ENCODE peak calls at places on chromosomes 13 and 19, in four cellular contexts. O, C, S and Y are unnamed samples.

GRCh38 chr13:107202371-107203023 is 634.6 kb upstream of the ARGLU1 start:
- DNase-seq in O (peak; percentile 56), C (no peak), S (no peak), Y (no peak)

GRCh38 chr19:18833141-18833476 is 1.4 kb downstream of the UPF1 start:
- DNase-seq in O (peak; percentile 8), C (no peak), S (peak; percentile 12), Y (no peak)

GRCh38 chr19:17393914-17394313 is at the start of gene CCDC194:
- DNase-seq in O (no peak), C (no peak), S (no peak), Y (no peak)

GRCh38 chr13:26614721-26615120 is 57.2 kb downstream of the WASF3 start:
- DNase-seq in O (no peak), C (no peak), S (no peak), Y (no peak)

GRCh38 chr13:46492946-46493345 is 60.0 kb upstream of the LRCH1 start:
- DNase-seq in O (peak; percentile 73), C (peak; percentile 16), S (no peak), Y (peak; percentile 63)

GRCh38 chr19:6092329-6093286 is 17.7 kb downstream of the RFX2 start:
- DNase-seq in O (peak; percentile 71), C (peak; percentile 79), S (no peak), Y (peak; percentile 58)

GRCh38 chr13:80131204-80131603 is 209.7 kb downstream of the SPRY2 start:
- DNase-seq in O (peak; percentile 78), C (no peak), S (no peak), Y (peak; percentile 67)

GRCh38 chr13:103291693-103292572 is 225.7 kb upstream of the SLC10A2 start:
- DNase-seq in O (no peak), C (no peak), S (no peak), Y (peak; percentile 64)

GRCh38 chr13:113881614-113882265 is 17.9 kb upstream of the GAS6 start:
- DNase-seq in O (no peak), C (no peak), S (peak; percentile 72), Y (no peak)

GRCh38 chr19:38850231-38850975 is 617 bp upstream of the HNRNPL start:
- DNase-seq in O (peak; percentile 100), C (peak; percentile 93), S (peak; percentile 100), Y (peak; percentile 100)
- TF ChIP-seq CTCF in O (no peak), C (peak; percentile 35), S (no peak), Y (no peak)

GRCh38 chr13:27976362-27977177 is 7.5 kb upstream of the CDX2 start:
- DNase-seq in O (no peak), C (no peak), S (no peak), Y (no peak)

GRCh38 chr13:27973956-27974662 is 5.0 kb upstream of the CDX2 start:
- DNase-seq in O (no peak), C (no peak), S (no peak), Y (no peak)

GRCh38 chr13:27977476-27978300 is 8.6 kb upstream of the CDX2 start:
- DNase-seq in O (no peak), C (no peak), S (no peak), Y (peak; percentile 77)

GRCh38 chr13:27973291-27973690 is 4.2 kb upstream of the CDX2 start:
- DNase-seq in O (no peak), C (no peak), S (no peak), Y (no peak)

GRCh38 chr13:27975579-27976361 is 6.7 kb upstream of the CDX2 start:
- DNase-seq in O (no peak), C (no peak), S (no peak), Y (peak; percentile 50)
- TF ChIP-seq EZH2 in O (peak; percentile 68), C (no peak), S (no peak), Y (peak; percentile 100)

GRCh38 chr13:39108746-39109145 is 70.5 kb downstream of the NHLRC3 start:
- DNase-seq in O (no peak), C (no peak), S (no peak), Y (no peak)

GRCh38 chr13:39106216-39106995 is 68.2 kb downstream of the NHLRC3 start:
- DNase-seq in O (no peak), C (no peak), S (no peak), Y (no peak)

GRCh38 chr13:39107484-39108040 is 69.3 kb downstream of the NHLRC3 start:
- DNase-seq in O (no peak), C (no peak), S (no peak), Y (no peak)

GRCh38 chr13:39110518-39111097 is 72.4 kb downstream of the NHLRC3 start:
- DNase-seq in O (no peak), C (no peak), S (no peak), Y (no peak)

GRCh38 chr13:39111145-39111544 is 72.9 kb downstream of the NHLRC3 start:
- DNase-seq in O (no peak), C (no peak), S (no peak), Y (no peak)
- H3K27me3 ChIP-seq in O (no peaks in the 10 kb centered on the region), C (peaks cover 2% of the 10 kb centered on the region), S (no peaks in the 10 kb centered on the region), Y (no peaks in the 10 kb centered on the region)

DNA sequence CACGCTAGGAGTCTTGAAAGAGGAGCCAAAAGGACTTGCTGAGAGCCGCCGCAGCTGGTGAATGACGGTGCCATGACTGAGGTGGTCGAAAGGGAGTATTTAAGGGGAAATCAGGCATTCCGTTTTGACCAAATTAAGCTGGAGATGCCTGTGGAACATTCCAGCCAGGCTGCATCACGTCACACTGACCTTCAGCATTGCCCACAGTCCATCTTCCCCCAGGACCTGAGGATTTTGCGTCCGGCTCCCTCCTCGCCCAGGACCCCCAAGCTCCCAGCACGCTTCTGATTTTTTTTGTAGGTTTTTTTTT is 12.0 kb downstream of the CYTH2 start:
- DNase-seq in O (no peak), C (no peak), S (no peak), Y (no peak)
- TF ChIP-seq CTCF in O (no peak), C (no peak), S (no peak), Y (no peak)

DNA sequence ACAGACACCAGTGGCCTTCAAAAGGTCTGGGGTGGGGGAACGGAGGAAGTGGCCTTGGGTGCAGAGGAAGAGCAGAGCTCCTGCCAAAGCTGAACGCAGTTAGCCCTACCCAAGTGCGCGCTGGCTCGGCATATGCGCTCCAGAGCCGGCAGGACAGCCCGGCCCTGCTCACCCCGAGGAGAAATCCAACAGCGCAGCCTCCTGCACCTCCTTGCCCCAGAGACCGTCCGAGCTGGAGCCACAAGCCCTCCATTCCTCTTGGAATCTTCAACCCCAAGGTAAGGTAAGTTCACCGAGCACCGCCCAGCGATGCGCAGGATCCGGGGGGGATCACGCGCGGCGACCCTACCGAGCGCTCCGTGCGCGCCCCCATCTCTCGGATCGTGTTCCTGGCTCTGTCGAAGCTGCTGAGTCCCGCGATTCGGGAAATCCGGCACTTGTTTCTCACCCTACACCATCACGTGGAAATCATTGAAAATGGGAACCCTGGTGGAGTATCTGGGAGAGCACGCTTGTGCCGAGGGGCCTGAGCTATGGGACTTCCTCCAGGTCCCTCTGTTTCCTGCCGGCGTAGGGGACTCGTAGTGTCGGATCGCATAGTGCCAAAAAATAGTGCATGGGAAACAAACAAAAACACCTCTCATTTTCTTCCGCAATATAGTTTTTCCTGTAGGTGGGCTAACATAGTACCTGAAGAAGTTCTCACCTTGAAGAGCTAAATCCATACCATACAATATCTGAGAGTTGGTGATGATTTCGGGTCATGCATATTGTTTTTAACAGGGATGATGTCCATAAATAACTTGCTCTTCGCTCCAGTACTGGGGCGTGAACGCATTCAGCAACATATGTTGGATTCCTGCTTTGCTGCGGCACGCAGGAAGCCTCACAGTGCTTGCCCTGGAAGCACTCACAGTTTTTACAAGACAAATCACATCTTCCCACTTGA is 9.3 kb downstream of the PDX1 start:
- DNase-seq in O (no peak), C (no peak), S (no peak), Y (no peak)
- TF ChIP-seq EZH2 in O (peak; percentile 58), C (no peak), S (no peak), Y (peak; percentile 82)

DNA sequence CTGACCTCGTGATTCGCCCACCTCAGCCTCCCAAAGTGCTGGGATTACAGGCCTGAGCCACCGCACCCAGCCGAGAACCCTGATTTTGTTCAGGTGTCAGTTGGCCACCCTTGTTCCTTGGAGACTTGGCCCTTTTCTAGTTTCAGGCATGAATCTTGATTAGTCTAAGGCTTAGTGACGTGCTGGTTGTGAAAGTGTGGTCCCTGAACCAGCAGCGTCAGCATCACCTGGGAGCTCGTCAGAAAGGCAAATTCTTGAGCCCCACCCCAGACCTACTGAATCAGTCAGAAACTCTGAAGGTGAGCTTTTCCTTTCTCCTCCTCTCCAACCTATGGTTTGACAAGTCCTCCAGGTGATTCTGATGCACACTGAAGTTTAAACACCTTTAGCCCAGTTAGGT is 35.2 kb downstream of the CACNG6 start:
- DNase-seq in O (no peak), C (no peak), S (peak; percentile 8), Y (no peak)
- H3K27me3 ChIP-seq in O (no peaks in the 10 kb centered on the region), C (no peaks in the 10 kb centered on the region), S (peaks cover 7% of the 10 kb centered on the region), Y (peaks cover 3% of the 10 kb centered on the region)

DNA sequence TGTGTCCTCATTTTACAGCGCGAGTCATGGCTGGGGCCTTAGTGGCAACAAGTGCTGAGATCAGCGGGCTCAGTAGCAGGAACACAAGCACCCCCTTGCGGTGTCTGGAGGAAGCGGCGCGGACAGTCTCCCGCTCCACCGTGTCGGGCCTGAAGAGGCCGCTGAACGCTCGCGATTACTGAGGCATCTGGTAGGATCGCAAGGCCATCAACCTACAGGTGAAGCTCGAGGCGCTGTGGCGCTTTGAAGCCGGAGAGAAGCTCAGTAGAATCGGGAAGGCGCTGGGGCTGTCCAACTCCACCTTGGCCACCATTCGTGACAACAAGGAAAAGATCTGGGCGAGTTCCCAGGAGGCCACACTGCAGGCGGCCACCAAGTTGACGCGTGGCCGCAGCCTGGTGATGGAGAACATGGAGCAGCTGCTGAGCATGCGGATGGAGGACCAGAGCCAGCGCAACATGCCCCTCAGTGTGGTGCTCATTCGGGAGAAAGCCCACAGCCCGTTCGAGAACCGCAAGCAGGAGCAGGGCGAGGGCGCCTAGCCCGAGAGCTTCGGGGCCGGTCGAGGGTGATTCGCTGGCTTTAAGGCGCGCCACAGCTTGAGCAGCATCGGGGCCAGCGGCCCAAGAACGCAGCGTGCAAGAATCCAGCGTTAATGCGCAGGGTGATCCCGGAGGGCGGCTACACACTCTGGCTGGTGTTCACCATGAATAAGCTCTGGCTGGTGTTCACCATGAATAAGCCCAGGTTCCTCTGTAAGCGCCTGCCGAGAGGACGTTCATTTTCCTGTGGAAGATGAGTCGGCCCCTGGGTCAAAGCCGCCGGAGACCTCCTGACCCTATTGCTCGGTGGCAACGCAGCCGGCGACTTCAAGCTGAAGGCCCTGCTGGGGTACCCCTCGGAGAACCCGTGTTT is 8.3 kb upstream of the MZF1 start:
- DNase-seq in O (peak; percentile 90), C (peak; percentile 78), S (no peak), Y (peak; percentile 93)
- TF ChIP-seq CTCF in O (peak; percentile 89), C (peak; percentile 100), S (peak; percentile 5), Y (peak; percentile 96)

DNA sequence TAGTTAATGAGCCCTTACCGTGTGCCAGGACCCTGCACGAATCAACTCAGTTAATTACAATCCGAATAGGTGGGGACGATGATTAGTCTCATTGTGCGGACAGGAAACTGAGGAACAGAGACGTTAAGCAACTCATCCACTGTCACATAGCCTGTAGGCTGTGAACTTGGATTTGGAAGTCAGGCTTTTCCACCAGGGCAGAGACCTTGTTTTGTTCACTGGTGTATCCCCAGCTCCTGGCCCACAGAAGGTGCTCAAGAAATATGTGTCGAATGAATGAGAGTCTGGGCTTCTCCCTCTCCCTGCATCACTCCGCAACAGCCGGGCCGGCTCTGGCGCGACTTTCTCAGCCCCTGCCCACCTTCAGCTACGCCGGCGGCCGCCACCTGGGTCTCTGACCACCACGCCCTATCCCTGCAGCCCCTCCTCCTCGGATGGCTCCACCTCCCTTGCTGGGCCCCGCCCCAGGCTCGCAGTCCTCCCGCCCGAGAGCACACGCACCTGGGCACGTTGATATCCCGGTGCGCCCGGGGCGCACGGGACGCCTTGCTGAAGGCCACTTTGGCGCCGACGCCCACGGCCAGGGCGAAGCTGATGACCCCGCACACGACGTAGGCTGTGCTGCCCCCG is 1.3 kb downstream of the SHISA7 start:
- DNase-seq in O (no peak), C (peak; percentile 85), S (no peak), Y (peak; percentile 48)
- TF ChIP-seq EZH2 in O (peak; percentile 98), C (no peak), S (no peak), Y (peak; percentile 98)